ENCODE peak calls at places on chromosomes 7 and 10, in eight cellular contexts. J, C, E, Z, W, M, L and O are unnamed samples.

GRCh38 chr10:50580260-50580891 is 43.4 kb downstream of the SGMS1 start:
- DNase-seq in L (no peak), J (no peak), W (no peak), E (no peak), Z (no peak), C (no peak), M (no peak), O (no peak)

GRCh38 chr10:73058057-73058591 is 38.5 kb downstream of the P4HA1 start:
- DNase-seq in L (no peak), M (no peak), Z (peak), E (no peak), J (no peak), C (no peak), W (no peak), O (no peak)

GRCh38 chr7:29408841-29409243 is 154.8 kb upstream of the PRR15 start:
- DNase-seq in L (peak), C (peak), E (peak), Z (peak), M (peak), W (peak), J (peak), O (peak)

GRCh38 chr7:84123903-84124573 is 70.6 kb downstream of the SEMA3A start:
- DNase-seq in E (no peak), Z (peak), C (peak), M (no peak), W (no peak), J (peak), L (peak), O (no peak)

GRCh38 chr7:77866370-77866769 is 67.8 kb downstream of the PHTF2 start:
- DNase-seq in C (no peak), Z (no peak), L (peak), M (no peak), J (no peak), E (no peak), W (no peak), O (no peak)

GRCh38 chr7:19674266-19674960 is 34.4 kb downstream of the POLR1F start:
- DNase-seq in L (no peak), C (peak), E (no peak), W (no peak), Z (peak), M (no peak), J (peak), O (no peak)

GRCh38 chr7:14740606-14741005 is 161.9 kb downstream of the DGKB start:
- DNase-seq in C (no peak), J (no peak), Z (no peak), L (no peak), W (no peak), E (no peak), M (no peak), O (no peak)

GRCh38 chr7:17939670-17940301 is 508 bp downstream of the SNX13 start:
- DNase-seq in J (peak), Z (peak), W (peak), E (peak), L (peak), M (peak), C (peak), O (no peak)

GRCh38 chr7:42237162-42237821 is at the start of gene GLI3:
- DNase-seq in W (peak), C (peak), L (peak), M (peak), Z (peak), E (no peak), J (peak), O (no peak)

GRCh38 chr10:82438277-82438676 is 563.3 kb downstream of the NRG3 start:
- DNase-seq in Z (no peak), E (no peak), J (no peak), L (no peak), W (no peak), C (no peak), M (no peak), O (no peak)

GRCh38 chr7:118184392-118184899 is 482 bp downstream of the LSM8 start:
- DNase-seq in C (no peak), L (no peak), E (no peak), J (no peak), M (no peak), Z (no peak), W (no peak), O (no peak)

GRCh38 chr10:119595715-119596515 is 849 bp downstream of the TIAL1 start:
- DNase-seq in C (peak), E (peak), M (no peak), J (peak), W (peak), L (peak), Z (peak), O (no peak)

GRCh38 chr10:35554036-35554435 is 51.1 kb upstream of the GJD4 start:
- DNase-seq in W (no peak), J (peak), M (no peak), C (no peak), L (no peak), Z (no peak), E (no peak), O (no peak)

GRCh38 chr7:127632276-127632910 is 14.5 kb upstream of the PAX4 start:
- DNase-seq in C (peak), J (no peak), W (no peak), E (no peak), Z (peak), L (peak), M (no peak), O (no peak)

GRCh38 chr10:89163265-89163995 is 43.7 kb downstream of the CH25H start:
- DNase-seq in L (no peak), Z (peak), C (no peak), J (no peak), M (no peak), E (peak), W (peak), O (no peak)

GRCh38 chr7:26348987-26349809 is 57.5 kb downstream of the SNX10 start:
- DNase-seq in Z (peak), C (no peak), M (no peak), W (no peak), L (no peak), E (no peak), J (no peak), O (no peak)

GRCh38 chr10:79401015-79401921 is 44.2 kb downstream of the ZCCHC24 start:
- DNase-seq in C (no peak), W (no peak), J (no peak), M (no peak), E (no peak), L (peak), Z (no peak), O (no peak)

GRCh38 chr10:71973777-71974488 is 9.7 kb downstream of the CHST3 start:
- DNase-seq in J (no peak), Z (no peak), W (no peak), M (no peak), C (no peak), E (no peak), L (no peak), O (no peak)

GRCh38 chr7:10684606-10685005 is 289.1 kb upstream of the PHF14 start:
- DNase-seq in Z (no peak), C (no peak), E (no peak), M (no peak), L (no peak), J (no peak), W (no peak), O (no peak)

GRCh38 chr7:135240446-135240845 is 6.8 kb downstream of the STRA8 start:
- DNase-seq in Z (no peak), J (no peak), L (no peak), M (no peak), C (no peak), E (no peak), W (no peak), O (no peak)

GRCh38 chr7:150322833-150323681 is at the start of the genes ACTR3C and LRRC61:
- DNase-seq in C (no peak), Z (peak), E (peak), L (no peak), J (peak), M (no peak), W (peak), O (no peak)

GRCh38 chr7:25028370-25028971 is 48.5 kb upstream of the OSBPL3 start:
- DNase-seq in L (peak), E (no peak), M (no peak), Z (peak), C (peak), W (no peak), J (no peak), O (no peak)

GRCh38 chr10:34814228-34815173 is 595 bp downstream of the PARD3 start:
- DNase-seq in Z (no peak), C (no peak), J (peak), M (no peak), L (peak), W (peak), E (no peak), O (no peak)

GRCh38 chr7:43565786-43566185 is 17.1 kb upstream of the STK17A start:
- DNase-seq in L (peak), J (no peak), W (no peak), Z (no peak), C (no peak), M (no peak), E (no peak), O (no peak)

GRCh38 chr7:1948887-1949680 is 279.0 kb downstream of the ELFN1 start:
- DNase-seq in M (no peak), J (no peak), W (no peak), C (no peak), E (no peak), L (no peak), Z (no peak), O (no peak)

GRCh38 chr7:116730097-116731018 is 58.4 kb downstream of the MET start:
- DNase-seq in W (no peak), J (no peak), C (no peak), M (no peak), Z (no peak), L (no peak), E (no peak), O (no peak)

GRCh38 chr10:120279196-120279595 is 177.8 kb upstream of the PLPP4 start:
- DNase-seq in J (no peak), Z (no peak), C (no peak), E (no peak), L (no peak), M (no peak), W (no peak), O (no peak)

GRCh38 chr10:3068968-3069737 is 1.8 kb downstream of the PFKP start:
- DNase-seq in J (peak), M (no peak), C (no peak), Z (no peak), L (peak), W (no peak), E (no peak), O (no peak)
- H3K27ac ChIP-seq in J (no peak), M (peak), C (peak), Z (peak), L (peak), W (peak), E (no peak), O (no peak)

DNA sequence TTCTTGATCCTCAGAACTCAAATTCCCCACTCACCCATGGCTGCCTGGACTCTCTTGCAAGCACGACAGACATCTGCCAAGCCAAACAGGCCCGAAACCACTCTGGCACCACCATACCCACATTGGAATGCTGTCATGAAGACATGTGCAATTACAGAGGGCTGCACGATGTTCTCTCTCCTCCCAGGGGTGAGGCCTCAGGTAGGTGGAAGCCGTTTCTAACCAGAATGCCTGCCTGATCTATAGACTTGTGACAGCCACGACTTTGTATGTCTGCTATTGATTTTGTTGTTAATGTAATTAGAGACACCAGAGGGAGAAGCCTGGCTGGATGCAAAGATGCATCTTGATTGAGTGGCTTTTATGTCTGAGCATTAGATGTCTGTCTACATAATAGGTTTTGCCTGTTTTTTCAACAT is 4.0 kb downstream of the BAMBI start:
- DNase-seq in L (no peak), J (no peak), Z (no peak), C (no peak), W (no peak), E (no peak), M (no peak), O (no peak)
- H3K27ac ChIP-seq in L (no peak), J (no peak), Z (no peak), C (no peak), W (no peak), E (no peak), M (no peak), O (no peak)

DNA sequence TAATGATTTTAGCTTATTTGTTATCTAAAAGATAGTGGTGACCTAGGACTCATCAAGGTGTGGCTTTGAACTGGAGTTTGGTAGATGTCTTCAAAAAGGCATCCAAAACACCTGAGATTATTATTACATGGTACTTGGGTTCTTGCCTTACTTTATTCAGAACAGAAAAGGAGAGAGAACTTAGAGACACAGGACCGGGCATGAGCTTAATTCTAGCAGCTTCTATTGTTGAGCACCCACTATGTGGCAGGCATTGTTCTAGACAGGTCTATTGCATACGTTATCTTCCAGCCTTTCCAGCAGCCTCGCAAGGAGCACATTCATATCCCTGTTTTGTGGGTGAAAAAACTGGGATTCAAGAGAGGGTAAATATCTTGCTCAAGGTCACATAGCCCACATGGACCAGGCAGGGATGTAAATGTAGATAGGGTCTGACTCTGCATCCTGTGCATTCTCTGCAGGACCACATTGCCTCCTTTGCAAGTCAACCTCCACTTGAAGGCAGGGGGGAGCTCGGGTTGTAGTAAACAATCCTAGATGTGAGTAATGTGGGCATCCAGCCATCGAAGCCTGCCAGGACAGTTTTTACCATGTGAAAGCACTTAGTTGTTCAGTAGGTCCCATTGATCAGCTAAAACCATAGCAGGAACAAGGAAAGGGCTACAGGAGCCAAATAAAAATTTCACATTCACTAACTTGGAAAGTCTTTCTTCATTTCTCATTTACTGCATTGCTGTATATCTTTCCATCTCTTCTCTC is 551.4 kb downstream of the LRMDA start:
- DNase-seq in Z (no peak), L (peak), E (no peak), M (peak), W (peak), C (no peak), J (no peak), O (no peak)
- H3K27ac ChIP-seq in Z (no peak), L (no peak), E (no peak), M (no peak), W (no peak), C (no peak), J (no peak), O (no peak)

GRCh38 chr10:3995302-3996210 is 210.5 kb upstream of the KLF6 start:
- DNase-seq in M (peak), E (no peak), C (peak), J (no peak), Z (peak), W (no peak), L (peak), O (no peak)

GRCh38 chr10:3992374-3993178 is 207.6 kb upstream of the KLF6 start:
- DNase-seq in L (no peak), Z (no peak), J (no peak), M (no peak), C (no peak), W (no peak), E (no peak), O (no peak)

GRCh38 chr10:3986407-3987141 is 201.6 kb upstream of the KLF6 start:
- DNase-seq in E (no peak), L (no peak), W (no peak), M (no peak), Z (no peak), C (no peak), J (no peak), O (no peak)

GRCh38 chr10:3987142-3987974 is 202.3 kb upstream of the KLF6 start:
- DNase-seq in E (no peak), W (no peak), L (peak), J (no peak), Z (no peak), M (no peak), C (no peak), O (no peak)

DNA sequence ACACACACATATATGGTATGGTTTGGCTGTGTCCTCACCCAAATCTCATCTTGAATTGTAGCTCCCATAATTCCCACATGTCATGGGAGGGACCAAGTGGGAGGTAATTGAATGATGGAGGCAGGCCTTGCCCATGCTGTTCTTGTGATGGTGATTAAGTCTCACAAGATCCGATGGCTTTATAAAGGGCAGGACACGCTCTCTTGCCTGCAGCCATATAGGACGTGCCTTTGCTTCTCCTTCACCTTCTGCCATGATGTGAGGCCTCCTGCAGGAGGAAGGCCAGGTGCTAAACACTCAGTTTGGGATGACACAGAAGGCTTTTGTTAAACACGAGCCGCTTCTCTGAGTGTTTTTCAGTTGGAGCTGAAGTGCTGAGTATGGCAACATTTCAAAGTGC is 205.3 kb upstream of the KLF6 start:
- DNase-seq in E (no peak), W (no peak), M (no peak), J (no peak), C (no peak), Z (no peak), L (no peak), O (no peak)
- H3K27ac ChIP-seq in E (no peak), W (no peak), M (no peak), J (no peak), C (no peak), Z (no peak), L (no peak), O (no peak)

DNA sequence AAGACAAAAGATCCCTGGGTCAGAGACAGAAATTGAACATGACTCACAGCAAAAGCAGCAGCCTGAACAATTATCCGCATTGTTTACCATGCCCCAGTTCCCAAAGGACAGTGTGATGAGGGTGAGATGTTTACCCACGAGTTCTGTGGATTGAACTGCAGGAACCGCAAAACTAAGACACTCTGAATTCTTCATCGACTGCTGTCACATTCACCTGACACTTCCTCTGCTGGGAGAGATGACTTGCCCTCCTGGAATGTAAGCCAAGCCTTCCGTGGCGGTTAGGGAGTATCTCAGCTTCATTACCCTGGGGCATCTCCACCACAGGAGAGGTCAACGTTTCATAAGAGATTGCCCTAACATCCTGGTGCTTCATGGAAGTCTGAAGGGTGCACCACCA is 374.6 kb upstream of the ADARB2 start:
- DNase-seq in E (no peak), C (peak), L (no peak), J (no peak), W (no peak), M (no peak), Z (peak), O (no peak)
- H3K27ac ChIP-seq in E (no peak), C (no peak), L (no peak), J (no peak), W (no peak), M (no peak), Z (peak), O (no peak)